ENCODE peak calls at places on chromosomes 13 and 19, in five cellular contexts. One of them, this sample, is unnamed.

GRCh38 chr13:106919093-106919492 is 351.2 kb upstream of the ARGLU1 start:
- DNase-seq in tibial artery: no peak
- DNase-seq in progenitor cell of endocrine pancreas: no peak
- DNase-seq in HCT116: no peak
- DNase-seq in uterus: no peak
- DNase-seq in this sample: no peak

GRCh38 chr13:66513728-66514127 is 716.4 kb downstream of the PCDH9 start:
- DNase-seq in uterus: no peak
- DNase-seq in progenitor cell of endocrine pancreas: no peak
- DNase-seq in HCT116: no peak
- DNase-seq in tibial artery: no peak
- DNase-seq in this sample: no peak

GRCh38 chr13:109703250-109703649 is 83.1 kb downstream of the IRS2 start:
- DNase-seq in tibial artery: no peak
- DNase-seq in HCT116: no peak
- DNase-seq in uterus: no peak
- DNase-seq in progenitor cell of endocrine pancreas: no peak
- DNase-seq in this sample: no peak

GRCh38 chr19:4984106-4984380 is 15.1 kb downstream of the KDM4B start:
- DNase-seq in uterus: no peak
- DNase-seq in progenitor cell of endocrine pancreas: no peak
- DNase-seq in tibial artery: no peak
- DNase-seq in HCT116: no peak
- DNase-seq in this sample: no peak

GRCh38 chr13:21638319-21639282 is 32.3 kb upstream of the FGF9 start:
- DNase-seq in HCT116: no peak
- DNase-seq in tibial artery: no peak
- DNase-seq in uterus: peak; percentile 18
- DNase-seq in progenitor cell of endocrine pancreas: no peak
- DNase-seq in this sample: no peak

GRCh38 chr19:35458821-35459391 is 10.8 kb downstream of the FFAR2 start:
- DNase-seq in tibial artery: no peak
- DNase-seq in progenitor cell of endocrine pancreas: peak; percentile 16
- DNase-seq in HCT116: no peak
- DNase-seq in uterus: no peak
- DNase-seq in this sample: no peak

GRCh38 chr13:44757671-44758070 is 181.5 kb upstream of the TSC22D1 start:
- DNase-seq in tibial artery: no peak
- DNase-seq in progenitor cell of endocrine pancreas: no peak
- DNase-seq in HCT116: no peak
- DNase-seq in uterus: no peak
- DNase-seq in this sample: no peak

GRCh38 chr13:73865027-73865426 is 269.2 kb downstream of the KLF12 start:
- DNase-seq in tibial artery: no peak
- DNase-seq in uterus: no peak
- DNase-seq in progenitor cell of endocrine pancreas: no peak
- DNase-seq in HCT116: no peak
- DNase-seq in this sample: no peak

GRCh38 chr13:46899801-46900200 is 2.9 kb upstream of the HTR2A start:
- DNase-seq in uterus: no peak
- DNase-seq in HCT116: no peak
- DNase-seq in tibial artery: no peak
- DNase-seq in progenitor cell of endocrine pancreas: no peak
- DNase-seq in this sample: no peak

GRCh38 chr13:29702912-29703351 is 107.4 kb upstream of the SLC7A1 start:
- DNase-seq in HCT116: no peak
- DNase-seq in tibial artery: peak; percentile 44
- DNase-seq in uterus: peak; percentile 46
- DNase-seq in progenitor cell of endocrine pancreas: no peak
- DNase-seq in this sample: no peak

GRCh38 chr13:40342461-40342860 is 324.0 kb downstream of the FOXO1 start:
- DNase-seq in HCT116: no peak
- DNase-seq in uterus: no peak
- DNase-seq in tibial artery: no peak
- DNase-seq in progenitor cell of endocrine pancreas: no peak
- DNase-seq in this sample: no peak

GRCh38 chr13:93558637-93559036 is 332.0 kb downstream of the GPC6 start:
- DNase-seq in tibial artery: no peak
- DNase-seq in HCT116: no peak
- DNase-seq in uterus: no peak
- DNase-seq in progenitor cell of endocrine pancreas: no peak
- DNase-seq in this sample: no peak

GRCh38 chr13:51797664-51798488 is 6.1 kb downstream of the DHRS12 start:
- DNase-seq in tibial artery: no peak
- DNase-seq in uterus: peak; percentile 65
- DNase-seq in progenitor cell of endocrine pancreas: peak; percentile 35
- DNase-seq in HCT116: peak; percentile 66
- DNase-seq in this sample: no peak
- TF ChIP-seq CTCF in tibial artery: peak; percentile 25
- TF ChIP-seq CTCF in uterus: no peak
- TF ChIP-seq CTCF in progenitor cell of endocrine pancreas: peak; percentile 72
- TF ChIP-seq CTCF in HCT116: peak; percentile 64
- TF ChIP-seq CTCF in this sample: peak; percentile 80

DNA sequence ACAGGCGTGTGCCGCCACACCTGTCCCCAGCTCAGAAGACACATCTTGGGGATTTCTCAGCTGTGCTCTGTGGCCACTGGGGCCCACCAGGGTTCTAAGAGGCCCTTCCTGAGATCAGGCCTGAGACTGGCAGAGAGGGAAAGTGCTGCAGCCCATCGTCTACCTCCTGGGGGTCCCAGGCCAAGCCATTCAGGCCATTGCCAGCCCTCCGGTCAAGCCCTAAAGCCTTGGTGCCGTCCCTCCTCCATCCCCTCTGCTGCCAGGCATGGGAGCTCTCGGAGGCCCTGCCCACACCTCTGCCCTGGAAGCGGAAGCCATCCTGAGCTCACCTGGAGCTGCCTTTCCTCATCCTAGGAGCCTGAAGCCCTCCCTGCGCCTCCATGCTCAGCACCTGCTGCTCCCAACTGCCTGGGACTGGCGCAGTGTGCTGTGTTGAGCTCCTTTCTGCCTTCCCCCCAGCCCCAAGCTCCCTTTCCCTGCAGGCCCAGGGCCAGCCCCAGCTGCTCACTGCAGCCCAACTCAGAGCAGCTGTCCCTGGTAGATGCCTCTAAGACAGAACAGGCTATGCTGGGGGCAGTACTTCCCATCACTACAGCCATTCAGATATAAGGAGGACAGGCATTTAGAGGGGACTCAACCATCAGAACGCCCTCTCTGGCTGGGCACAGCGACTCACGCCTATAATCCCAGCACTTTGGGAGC is 2.9 kb downstream of the SLC7A9 start:
- DNase-seq in progenitor cell of endocrine pancreas: no peak
- DNase-seq in uterus: no peak
- DNase-seq in HCT116: no peak
- DNase-seq in tibial artery: no peak
- DNase-seq in this sample: peak; percentile 33
- TF ChIP-seq CTCF in progenitor cell of endocrine pancreas: no peak
- TF ChIP-seq CTCF in uterus: no peak
- TF ChIP-seq CTCF in HCT116: no peak
- TF ChIP-seq CTCF in tibial artery: no peak
- TF ChIP-seq CTCF in this sample: no peak

DNA sequence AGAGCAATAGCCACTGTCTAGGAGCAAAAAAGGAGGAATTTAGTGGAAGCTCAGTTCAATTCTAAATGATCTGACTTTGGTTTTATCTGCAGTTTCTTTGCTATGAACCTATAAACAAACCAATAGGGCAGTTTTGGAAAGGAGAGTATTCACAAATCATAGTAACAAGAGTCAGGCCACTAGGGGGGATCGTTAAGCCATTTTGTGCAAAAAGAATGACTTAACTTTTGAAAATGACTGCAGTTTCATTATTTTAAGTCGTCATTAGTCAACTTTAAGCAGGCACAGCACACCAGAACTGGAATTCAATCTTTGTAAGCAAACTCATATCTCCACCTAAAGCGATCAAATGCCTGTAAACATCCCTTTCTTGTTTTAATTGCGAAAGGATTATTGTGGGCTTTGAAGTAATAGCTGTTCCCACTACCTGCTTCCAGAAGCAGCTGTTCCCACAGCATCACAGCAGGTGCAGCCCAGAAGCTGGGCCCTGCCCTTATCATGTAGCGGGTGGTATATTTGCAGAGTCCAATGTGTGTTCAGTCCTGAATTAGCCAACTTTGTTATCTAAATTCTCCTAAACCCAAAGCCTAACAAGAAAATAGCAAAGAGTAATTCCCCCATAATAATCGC is 51.5 kb downstream of the SOX21 start:
- DNase-seq in uterus: no peak
- DNase-seq in tibial artery: no peak
- DNase-seq in progenitor cell of endocrine pancreas: no peak
- DNase-seq in HCT116: no peak
- DNase-seq in this sample: no peak
- TF ChIP-seq CTCF in uterus: no peak
- TF ChIP-seq CTCF in tibial artery: no peak
- TF ChIP-seq CTCF in progenitor cell of endocrine pancreas: peak; percentile 54
- TF ChIP-seq CTCF in HCT116: peak; percentile 38
- TF ChIP-seq CTCF in this sample: peak; percentile 71

DNA sequence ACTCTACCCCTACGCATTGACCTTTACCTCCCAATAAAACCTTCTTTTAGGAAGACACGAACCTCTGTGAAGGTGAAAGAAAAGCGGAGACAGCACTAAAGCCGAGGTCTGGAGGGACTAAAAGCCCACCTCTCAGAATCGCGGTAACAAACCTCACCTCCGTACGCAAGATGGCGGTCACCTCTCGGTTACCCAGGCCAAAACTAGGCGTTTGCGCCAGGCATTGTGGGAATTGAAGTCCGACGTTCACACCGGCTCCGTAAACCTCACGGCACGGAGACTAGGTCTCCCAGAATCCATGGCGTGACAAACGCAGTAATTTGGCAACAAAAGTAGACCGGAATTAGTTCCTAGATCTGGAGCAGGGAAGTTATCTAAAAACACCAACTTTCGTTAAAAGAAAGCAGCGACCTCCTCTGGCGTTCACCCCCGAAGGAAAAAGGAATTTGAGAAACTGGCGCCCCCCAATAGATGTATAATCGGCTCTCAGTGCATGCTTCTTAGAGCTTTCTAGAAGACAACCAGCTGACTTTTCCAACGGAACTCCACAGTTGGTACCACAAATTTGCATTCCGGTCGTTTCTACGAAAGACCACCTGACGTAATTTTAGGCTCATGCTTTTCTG is at the start of gene N4BP2L2:
- DNase-seq in uterus: peak; percentile 96
- DNase-seq in progenitor cell of endocrine pancreas: peak; percentile 76
- DNase-seq in HCT116: peak; percentile 93
- DNase-seq in tibial artery: peak; percentile 97
- DNase-seq in this sample: peak; percentile 92
- TF ChIP-seq CTCF in uterus: peak; percentile 45
- TF ChIP-seq CTCF in progenitor cell of endocrine pancreas: no peak
- TF ChIP-seq CTCF in HCT116: peak; percentile 2
- TF ChIP-seq CTCF in tibial artery: peak; percentile 31
- TF ChIP-seq CTCF in this sample: peak; percentile 72

GRCh38 chr19:3521104-3521445 is 15.0 kb downstream of the FZR1 start:
- DNase-seq in uterus: no peak
- DNase-seq in tibial artery: no peak
- DNase-seq in progenitor cell of endocrine pancreas: no peak
- DNase-seq in HCT116: no peak
- DNase-seq in this sample: no peak
- TF ChIP-seq CTCF in uterus: no peak
- TF ChIP-seq CTCF in tibial artery: no peak
- TF ChIP-seq CTCF in progenitor cell of endocrine pancreas: no peak
- TF ChIP-seq CTCF in HCT116: no peak
- TF ChIP-seq CTCF in this sample: no peak

DNA sequence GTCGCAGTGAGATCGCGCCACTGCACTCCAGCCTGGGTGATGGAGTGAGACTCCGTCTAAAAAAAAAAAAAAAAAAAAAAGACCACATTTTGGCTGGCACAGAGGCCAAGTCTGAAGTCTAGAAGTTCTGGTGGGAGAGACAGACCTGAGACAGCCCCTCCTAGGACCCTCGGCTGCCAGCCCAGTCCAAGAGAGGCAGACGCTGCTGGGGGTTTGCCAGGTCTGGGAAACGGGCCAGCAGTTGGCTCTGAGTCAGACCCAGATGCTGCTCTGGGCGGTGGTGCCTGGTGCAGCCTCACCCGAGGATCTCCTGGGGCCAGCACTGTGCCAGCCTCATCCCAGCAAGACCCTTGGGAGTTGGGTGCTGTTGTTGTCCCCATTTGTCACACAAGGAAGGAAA is 5.8 kb downstream of the FCHO1 start:
- DNase-seq in uterus: peak; percentile 26
- DNase-seq in progenitor cell of endocrine pancreas: no peak
- DNase-seq in HCT116: no peak
- DNase-seq in tibial artery: peak; percentile 49
- DNase-seq in this sample: no peak
- TF ChIP-seq CTCF in uterus: no peak
- TF ChIP-seq CTCF in progenitor cell of endocrine pancreas: no peak
- TF ChIP-seq CTCF in HCT116: no peak
- TF ChIP-seq CTCF in tibial artery: no peak
- TF ChIP-seq CTCF in this sample: no peak

DNA sequence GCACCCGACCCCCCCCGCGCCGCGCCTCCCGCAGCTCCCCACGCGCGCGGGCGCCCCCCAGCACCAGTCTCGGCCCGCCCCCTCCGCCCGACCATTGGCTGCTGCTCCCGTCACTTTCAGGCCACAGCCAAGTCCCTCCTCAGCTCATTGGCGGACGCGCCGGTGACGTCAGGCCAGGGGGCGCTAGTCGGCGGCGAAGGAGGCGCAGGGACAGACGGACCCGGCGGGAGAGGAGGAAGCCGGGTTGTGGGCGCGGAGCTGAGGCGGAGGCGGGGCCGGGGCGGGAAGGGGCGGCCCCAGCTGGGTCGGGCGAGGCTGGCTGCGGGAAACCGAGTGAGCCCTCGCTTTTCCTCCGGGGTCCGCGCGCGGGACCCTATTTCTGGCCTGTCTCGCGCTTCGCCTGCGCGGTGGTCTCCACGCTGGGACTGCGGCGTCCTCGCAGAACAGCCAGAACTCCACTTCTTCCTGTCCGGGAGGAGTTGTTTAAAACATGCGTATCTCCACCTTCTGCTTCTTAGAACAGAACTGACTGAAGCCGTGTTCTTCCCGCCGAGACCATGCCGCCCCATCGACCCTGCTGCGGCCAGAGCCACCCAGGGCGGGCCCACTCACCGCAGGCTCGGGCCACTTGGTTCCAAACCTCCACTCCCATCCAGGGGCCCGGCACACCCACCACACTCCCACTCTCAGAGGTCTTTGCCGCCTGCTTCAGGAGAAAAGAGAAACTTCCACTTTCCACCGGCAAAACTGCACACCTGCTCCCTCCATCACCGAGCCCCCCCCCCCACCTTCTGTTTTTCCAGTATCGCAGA is 459 bp upstream of the TMTC4 start:
- DNase-seq in tibial artery: peak; percentile 99
- DNase-seq in uterus: peak; percentile 99
- DNase-seq in progenitor cell of endocrine pancreas: peak; percentile 100
- DNase-seq in HCT116: peak; percentile 92
- DNase-seq in this sample: peak; percentile 100
- TF ChIP-seq CTCF in tibial artery: no peak
- TF ChIP-seq CTCF in uterus: peak; percentile 37
- TF ChIP-seq CTCF in progenitor cell of endocrine pancreas: peak; percentile 35
- TF ChIP-seq CTCF in HCT116: peak; percentile 25
- TF ChIP-seq CTCF in this sample: peak; percentile 75